ENCODE peak calls at places on chromosomes 7 and 10, in nine cellular contexts. S, E, X, F, T, L, W, I and R are unnamed samples.

GRCh38 chr7:12570529-12571461 is at the start of gene SCIN:
- DNase-seq in I (no peak), T (no peak), W (no peak), X (no peak), E (peak; percentile 49), L (no peak), S (peak; percentile 1), F (peak; percentile 19), R (no peak)

GRCh38 chr7:78345979-78346378 is 547.4 kb downstream of the PHTF2 start:
- DNase-seq in I (peak; percentile 34), S (no peak), W (no peak), F (no peak), T (no peak), L (no peak), E (no peak), X (no peak), R (no peak)

GRCh38 chr10:34648919-34649318 is 166.2 kb downstream of the PARD3 start:
- DNase-seq in E (no peak), X (no peak), F (no peak), L (no peak), S (no peak), T (no peak), I (no peak), W (no peak), R (no peak)

GRCh38 chr10:48234295-48234694 is 40.2 kb downstream of the FRMPD2 start:
- DNase-seq in S (no peak), E (no peak), L (no peak), F (no peak), X (no peak), T (no peak), W (no peak), I (no peak), R (no peak)

GRCh38 chr10:132464256-132465192 is 67.5 kb downstream of the PWWP2B start:
- DNase-seq in F (peak; percentile 89), E (peak; percentile 60), S (no peak), T (no peak), W (no peak), L (no peak), X (peak; percentile 86), I (no peak), R (no peak)

GRCh38 chr10:101939273-101939635 is 95.7 kb upstream of the KCNIP2 start:
- DNase-seq in S (no peak), I (peak; percentile 96), L (no peak), T (no peak), W (peak; percentile 87), F (no peak), X (peak; percentile 95), E (peak; percentile 94), R (no peak)

GRCh38 chr7:148729984-148730733 is 31.5 kb downstream of the CUL1 start:
- DNase-seq in L (no peak), F (no peak), I (peak; percentile 80), S (no peak), X (peak; percentile 40), W (no peak), T (no peak), E (peak; percentile 52), R (no peak)

GRCh38 chr7:42549866-42550485 is 313.0 kb upstream of the GLI3 start:
- DNase-seq in W (no peak), F (no peak), E (no peak), S (no peak), X (no peak), T (no peak), I (no peak), L (no peak), R (no peak)

GRCh38 chr10:88125766-88126165 is 262.3 kb downstream of the PTEN start:
- DNase-seq in I (no peak), E (no peak), F (no peak), T (no peak), L (peak; percentile 41), S (no peak), W (no peak), X (no peak), R (peak; percentile 3)

GRCh38 chr10:101512741-101513140 is 75.3 kb downstream of the POLL start:
- DNase-seq in I (peak; percentile 78), F (no peak), X (peak; percentile 64), E (peak; percentile 75), L (no peak), T (no peak), S (no peak), W (no peak), R (no peak)

GRCh38 chr10:106582291-106582690 is 582.2 kb downstream of the SORCS1 start:
- DNase-seq in X (peak; percentile 12), I (peak; percentile 34), E (peak; percentile 42), T (no peak), S (no peak), W (no peak), L (no peak), F (no peak), R (peak; percentile 80)

GRCh38 chr10:79383974-79384606 is 36.8 kb downstream of the PPIF start:
- DNase-seq in T (no peak), W (no peak), L (no peak), S (no peak), I (no peak), X (no peak), E (no peak), F (no peak), R (no peak)

GRCh38 chr10:119341236-119342016 is 134.1 kb downstream of the GRK5 start:
- DNase-seq in I (peak; percentile 83), F (no peak), L (no peak), X (peak; percentile 61), T (no peak), S (no peak), E (peak; percentile 76), W (no peak), R (peak; percentile 60)

GRCh38 chr10:114697061-114697598 is 39.1 kb upstream of the ABLIM1 start:
- DNase-seq in E (peak; percentile 77), I (peak; percentile 37), W (no peak), S (no peak), T (no peak), F (peak; percentile 81), X (no peak), L (no peak), R (no peak)

GRCh38 chr10:88280518-88280917 is 302.6 kb downstream of the RNLS start:
- DNase-seq in T (no peak), S (no peak), X (no peak), E (no peak), I (no peak), W (no peak), F (no peak), L (no peak), R (no peak)

GRCh38 chr10:71748671-71749191 is 24.6 kb downstream of the VSIR start:
- DNase-seq in S (peak; percentile 89), F (peak; percentile 83), L (peak; percentile 99), I (no peak), E (peak; percentile 53), X (peak; percentile 28), T (peak; percentile 83), W (no peak), R (no peak)

DNA sequence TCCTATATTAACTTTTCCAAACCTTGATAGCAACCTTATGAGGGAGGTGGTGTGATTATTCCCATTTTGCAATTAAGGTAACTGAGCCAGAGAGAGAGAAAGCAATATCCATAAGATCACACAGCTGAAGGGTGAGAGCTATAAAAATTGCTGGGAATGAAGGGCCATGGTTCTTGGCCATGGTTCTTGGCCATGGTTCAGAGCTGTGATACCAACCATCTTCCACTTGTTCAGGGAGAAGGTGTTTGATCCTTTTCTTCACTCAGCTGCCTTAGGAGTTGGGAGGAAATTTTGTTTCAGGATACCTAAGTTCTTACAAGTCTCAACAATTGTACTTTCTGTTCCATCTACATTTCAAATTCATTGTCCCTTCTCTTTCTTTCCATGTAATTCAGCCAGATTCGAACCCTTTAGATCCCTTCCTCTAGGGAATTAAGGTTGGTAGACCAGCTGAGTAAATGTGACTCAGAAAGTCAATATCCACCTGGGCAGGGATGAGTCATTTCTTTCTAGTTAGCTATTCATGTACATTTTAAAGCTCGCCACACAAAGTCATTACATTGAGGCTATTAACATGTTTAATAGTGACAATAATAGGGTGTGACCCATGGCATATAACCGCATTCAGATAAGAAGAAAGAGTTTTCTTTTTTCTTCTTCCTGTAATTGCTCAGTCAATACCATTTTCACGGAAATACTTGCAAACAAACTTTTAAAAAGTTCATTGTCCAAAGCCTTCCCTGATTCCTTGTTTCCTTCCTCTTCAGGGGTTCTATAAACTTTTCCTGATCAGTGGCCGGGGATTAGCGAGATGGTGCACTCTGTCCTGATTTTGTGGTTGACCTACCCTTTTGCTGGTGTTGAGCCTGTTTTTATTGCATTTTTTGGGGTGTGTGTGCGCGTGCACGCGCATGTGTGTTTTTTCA is 143.4 kb downstream of the TCF7L2 start:
- DNase-seq in E (peak; percentile 36), T (no peak), L (no peak), X (peak; percentile 39), S (no peak), F (no peak), W (peak; percentile 87), I (peak; percentile 77), R (no peak)
- H3K4me3 ChIP-seq in E (no peak overlapping the region), T (no peak overlapping the region), L (no peak overlapping the region), X (no peak overlapping the region), S (no peak overlapping the region), F (no peak overlapping the region), W (peak overlapping the region; percentile 27), I (no peak overlapping the region), R (no peak overlapping the region)

GRCh38 chr10:77636967-77637473 is 588 bp downstream of the KCNMA1 start:
- DNase-seq in E (peak; percentile 50), L (no peak), F (no peak), X (no peak), I (no peak), T (no peak), W (no peak), S (no peak), R (no peak)
- H3K4me3 ChIP-seq in E (peak overlapping the region; percentile 89), L (no peak overlapping the region), F (peak overlapping the region; percentile 32), X (peak overlapping the region; percentile 80), I (peak overlapping the region; percentile 95), T (no peak overlapping the region), W (no peak overlapping the region), S (no peak overlapping the region), R (no peak overlapping the region)

GRCh38 chr7:155372782-155373358 is 75.2 kb downstream of the INSIG1 start:
- DNase-seq in I (no peak), E (no peak), L (no peak), F (no peak), W (no peak), T (no peak), S (no peak), X (no peak), R (no peak)
- H3K4me3 ChIP-seq in I (no peak overlapping the region), E (no peak overlapping the region), L (no peak overlapping the region), F (peak overlapping the region; percentile 23), W (no peak overlapping the region), T (no peak overlapping the region), S (no peak overlapping the region), X (no peak overlapping the region), R (no peak overlapping the region)

GRCh38 chr10:80453715-80454525 is at the start of gene TSPAN14:
- DNase-seq in S (peak; percentile 68), T (peak; percentile 60), I (peak; percentile 79), W (no peak), F (peak; percentile 90), X (peak; percentile 79), L (no peak), E (peak; percentile 93), R (peak; percentile 78)

GRCh38 chr10:80452069-80452468 is 2.0 kb upstream of the TSPAN14 start:
- DNase-seq in E (no peak), X (no peak), T (no peak), L (no peak), F (no peak), S (peak; percentile 11), W (no peak), I (no peak), R (no peak)

GRCh38 chr10:80451132-80451531 is 3.0 kb upstream of the TSPAN14 start:
- DNase-seq in I (no peak), W (no peak), S (no peak), T (no peak), E (no peak), L (no peak), F (no peak), X (no peak), R (no peak)

GRCh38 chr10:80453392-80453714 is 757 bp upstream of the TSPAN14 start:
- DNase-seq in W (no peak), L (no peak), I (no peak), X (no peak), F (no peak), E (no peak), T (peak; percentile 54), S (peak; percentile 46), R (no peak)

GRCh38 chr10:80452688-80453391 is 1.3 kb upstream of the TSPAN14 start:
- DNase-seq in S (no peak), W (no peak), E (no peak), X (no peak), T (no peak), L (no peak), I (no peak), F (no peak), R (peak; percentile 31)
- H3K4me3 ChIP-seq in S (no peak overlapping the region), W (peak overlapping the region; percentile 64), E (peak overlapping the region; percentile 44), X (no peak overlapping the region), T (no peak overlapping the region), L (no peak overlapping the region), I (no peak overlapping the region), F (no peak overlapping the region), R (peak overlapping the region; percentile 60)